ENCODE peak calls at places on chromosomes 16 and 17, in four cellular contexts. A, L, J and Z are unnamed samples.

GRCh38 chr17:77145635-77146632 is 5.2 kb downstream of the SEC14L1 start:
- DNase-seq in A (no peak), L (peak; percentile 76), J (peak; percentile 39), Z (peak; percentile 92)

GRCh38 chr17:76831316-76831715 is 36.9 kb upstream of the MGAT5B start:
- DNase-seq in A (no peak), L (no peak), J (no peak), Z (no peak)

GRCh38 chr17:63984651-63985386 is 12.1 kb upstream of the SCN4A start:
- DNase-seq in A (no peak), L (peak; percentile 91), J (no peak), Z (peak; percentile 35)

GRCh38 chr17:49915670-49916069 is 53.3 kb upstream of the DLX4 start:
- DNase-seq in A (no peak), L (no peak), J (no peak), Z (no peak)

GRCh38 chr16:69754469-69755310 is at the start of gene NOB1:
- DNase-seq in A (peak; percentile 76), L (peak; percentile 96), J (peak; percentile 81), Z (peak; percentile 97)

GRCh38 chr17:65345261-65346060 is 208.3 kb downstream of the RGS9 start:
- DNase-seq in A (no peak), L (no peak), J (no peak), Z (no peak)

GRCh38 chr16:80639636-80640035 is 98.8 kb downstream of the DYNLRB2 start:
- DNase-seq in A (no peak), L (no peak), J (no peak), Z (no peak)

GRCh38 chr16:80260906-80261311 is 279.9 kb upstream of the DYNLRB2 start:
- DNase-seq in A (no peak), L (peak; percentile 13), J (no peak), Z (no peak)

GRCh38 chr16:84888450-84888849 is 68.7 kb downstream of the CRISPLD2 start:
- DNase-seq in A (no peak), L (no peak), J (no peak), Z (no peak)

GRCh38 chr16:63744077-63744874 is 1377.6 kb downstream of the CDH11 start:
- DNase-seq in A (no peak), L (no peak), J (no peak), Z (no peak)

DNA sequence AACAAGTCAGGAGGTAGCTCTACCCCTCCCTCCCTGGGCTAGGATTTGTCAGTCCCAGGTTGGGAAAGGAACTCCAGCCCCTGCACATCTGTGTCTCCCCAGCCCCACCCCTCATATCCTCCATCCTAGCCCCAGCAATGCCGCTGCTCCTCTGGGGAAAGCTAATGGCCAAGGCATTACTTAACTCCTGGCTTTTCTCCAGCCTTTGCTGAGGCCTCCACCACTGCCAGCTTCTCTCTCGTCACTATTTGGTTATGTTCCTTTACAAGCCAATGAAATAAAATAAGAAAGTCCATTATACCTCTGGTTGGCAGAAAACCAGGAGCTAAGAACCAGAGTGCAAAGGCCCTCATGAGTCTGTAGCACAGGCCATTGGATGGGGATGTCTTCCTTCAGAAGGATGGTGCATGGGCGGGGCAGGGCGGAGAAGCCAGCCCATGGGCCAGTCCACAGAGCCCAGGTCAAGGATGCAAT is 171.0 kb downstream of the CCDC182 start:
- DNase-seq in A (no peak), L (peak; percentile 43), J (peak; percentile 21), Z (no peak)
- TF ChIP-seq CTCF in A (no peak), L (no peak), J (no peak), Z (no peak)

DNA sequence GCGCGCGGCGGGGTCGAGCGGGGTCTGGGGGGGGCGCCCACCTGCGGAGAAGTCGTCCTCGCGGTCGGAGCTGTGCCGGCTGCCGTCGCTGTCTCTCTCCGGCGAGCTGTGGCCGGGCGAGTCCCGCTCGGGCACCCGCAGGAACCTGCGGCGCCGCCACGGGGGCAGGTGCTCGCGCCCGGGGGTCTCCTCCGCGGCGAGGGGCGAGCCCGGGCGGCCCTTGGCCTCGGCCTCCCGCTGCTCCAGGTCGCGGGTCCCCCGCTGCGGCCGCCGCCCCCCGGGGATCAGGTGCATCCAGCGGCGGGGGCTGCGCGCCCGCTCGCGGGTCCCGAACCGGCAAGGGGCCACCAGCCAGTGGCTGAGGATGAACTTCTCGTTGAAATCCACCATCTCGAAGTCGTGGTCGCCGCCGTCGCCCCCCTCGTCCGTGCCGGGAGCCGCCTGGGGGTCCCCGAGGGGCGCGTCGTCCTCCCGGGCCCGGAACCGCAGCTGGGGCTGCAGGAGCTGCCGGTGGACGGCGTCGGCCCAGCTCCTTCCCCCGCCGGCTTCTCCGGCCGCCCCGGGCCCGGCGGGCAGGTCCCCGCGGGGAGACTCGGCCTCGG is 41.4 kb upstream of the BHLHA9 start:
- DNase-seq in A (no peak), L (no peak), J (no peak), Z (no peak)
- H3K27ac ChIP-seq in A (peak overlapping the region; percentile 74), L (no peak overlapping the region), J (peak overlapping the region; percentile 65), Z (no peak overlapping the region)

GRCh38 chr16:28188085-28188916 is 23.5 kb downstream of the XPO6 start:
- DNase-seq in A (no peak), L (peak; percentile 89), J (no peak), Z (no peak)

GRCh38 chr16:28193530-28194423 is 18.0 kb downstream of the XPO6 start:
- DNase-seq in A (no peak), L (peak; percentile 98), J (no peak), Z (no peak)

GRCh38 chr16:28189237-28189636 is 22.5 kb downstream of the XPO6 start:
- DNase-seq in A (no peak), L (peak; percentile 54), J (no peak), Z (no peak)

GRCh38 chr16:28192811-28193529 is 18.8 kb downstream of the XPO6 start:
- DNase-seq in A (no peak), L (no peak), J (no peak), Z (no peak)

GRCh38 chr16:28191364-28191985 is 20.3 kb downstream of the XPO6 start:
- DNase-seq in A (no peak), L (no peak), J (no peak), Z (no peak)
- H3K4me1 ChIP-seq in A (peaks cover 22% of the 10 kb centered on the region), L (peaks cover 56% of the 10 kb centered on the region), J (peaks cover 8% of the 10 kb centered on the region), Z (peaks cover 8% of the 10 kb centered on the region)

DNA sequence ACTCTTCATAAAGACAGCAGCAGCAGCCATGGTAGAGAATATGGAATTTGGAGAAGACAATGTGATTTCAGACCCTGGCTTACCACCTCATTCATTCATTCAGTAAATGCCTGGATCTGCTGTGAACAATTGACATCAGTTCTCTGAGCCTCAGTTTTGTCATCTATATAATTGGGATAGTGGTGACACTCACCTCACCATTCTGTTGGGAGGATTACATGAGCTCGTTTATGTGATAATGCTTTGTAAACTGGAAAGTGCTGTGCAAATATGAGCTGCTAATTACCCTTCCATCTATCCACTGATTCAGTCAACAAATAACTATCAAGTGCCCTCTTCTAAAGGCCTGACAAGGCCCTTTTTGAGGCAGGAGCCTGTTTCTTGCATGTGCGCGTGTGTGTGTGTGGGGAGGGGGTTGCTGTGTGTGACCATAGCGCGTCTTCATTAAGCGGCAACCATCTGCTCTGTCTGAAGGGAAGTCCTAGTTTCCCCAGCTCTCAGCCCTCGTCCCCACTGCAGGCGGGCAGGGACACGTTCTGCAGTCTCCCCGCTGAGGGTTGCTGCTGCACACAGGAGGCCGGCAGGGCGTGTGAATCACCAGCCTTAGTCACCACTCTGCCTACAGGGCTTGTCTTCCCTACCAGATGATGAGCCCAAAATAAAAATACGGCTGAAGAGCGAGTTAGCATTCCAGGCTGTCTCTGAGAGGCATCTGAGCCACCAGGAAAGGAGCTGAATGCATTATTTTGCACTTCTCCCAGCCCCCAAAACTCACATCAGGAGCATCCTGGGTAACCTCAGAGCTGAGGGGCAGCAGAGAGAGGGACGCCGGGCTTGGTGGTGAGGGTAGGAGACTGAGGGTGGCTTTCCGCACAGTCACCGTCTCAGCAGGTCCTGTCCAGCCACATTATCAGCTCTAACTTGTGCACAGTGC is 19.9 kb downstream of the ARL4D start:
- DNase-seq in A (no peak), L (peak; percentile 92), J (no peak), Z (no peak)
- TF ChIP-seq CTCF in A (no peak), L (no peak), J (no peak), Z (no peak)

GRCh38 chr17:35289222-35289621 is 46.4 kb downstream of the SLFN5 start:
- DNase-seq in A (no peak), L (no peak), J (no peak), Z (no peak)

GRCh38 chr17:35287286-35287811 is 44.5 kb downstream of the SLFN5 start:
- DNase-seq in A (no peak), L (no peak), J (no peak), Z (no peak)

GRCh38 chr17:35284955-35285354 is 42.1 kb downstream of the SLFN5 start:
- DNase-seq in A (no peak), L (no peak), J (no peak), Z (no peak)

GRCh38 chr17:35283767-35284166 is 40.9 kb downstream of the SLFN5 start:
- DNase-seq in A (no peak), L (no peak), J (no peak), Z (no peak)

GRCh38 chr17:35286120-35286781 is 43.4 kb downstream of the SLFN5 start:
- DNase-seq in A (no peak), L (peak; percentile 20), J (no peak), Z (no peak)
- H3K27ac ChIP-seq in A (no peak overlapping the region), L (no peak overlapping the region), J (no peak overlapping the region), Z (no peak overlapping the region)